ENCODE peak calls at places on chromosome 4, in seven cellular contexts. L is PC-3, R is endodermal cell, I is cardiac fibroblast, P is foreskin fibroblast, T is neural crest cell, V is brain microvascular endothelial cell. S is an unnamed sample.

GRCh38 chr4:45944000-45944399 is 179.9 kb downstream of the GABRG1 start:
- DNase-seq in L (peak), R (no peak), I (no peak), P (no peak), T (no peak), V (no peak), S (no peak)

GRCh38 chr4:158760866-158761265 is 8.0 kb upstream of the FNIP2 start:
- DNase-seq in L (no peak), R (no peak), I (peak), P (no peak), T (no peak), V (peak), S (no peak)

GRCh38 chr4:177696438-177696966 is 254.3 kb upstream of the AGA start:
- DNase-seq in L (peak), R (peak), I (no peak), P (no peak), T (no peak), V (no peak), S (peak)

GRCh38 chr4:138707746-138708145 is 307.8 kb upstream of the NOCT start:
- DNase-seq in L (no peak), R (no peak), I (peak), P (no peak), T (no peak), V (no peak), S (no peak)

GRCh38 chr4:38605794-38606586 is 58.0 kb upstream of the KLF3 start:
- DNase-seq in L (no peak), R (no peak), I (no peak), P (no peak), T (no peak), V (no peak), S (no peak)

GRCh38 chr4:81571105-81571504 is 99.4 kb upstream of the RASGEF1B start:
- DNase-seq in L (no peak), R (no peak), I (no peak), P (no peak), T (no peak), V (no peak), S (no peak)

GRCh38 chr4:106245176-106245575 is 70.8 kb downstream of the TBCK start:
- DNase-seq in L (peak), R (no peak), I (peak), P (no peak), T (no peak), V (no peak), S (no peak)

GRCh38 chr4:140195806-140196205 is 41.8 kb upstream of the MAML3 start:
- DNase-seq in L (no peak), R (no peak), I (no peak), P (no peak), T (no peak), V (no peak), S (no peak)

GRCh38 chr4:110287130-110287529 is 88.7 kb upstream of the ELOVL6 start:
- DNase-seq in L (peak), R (no peak), I (peak), P (peak), T (no peak), V (peak), S (no peak)

DNA sequence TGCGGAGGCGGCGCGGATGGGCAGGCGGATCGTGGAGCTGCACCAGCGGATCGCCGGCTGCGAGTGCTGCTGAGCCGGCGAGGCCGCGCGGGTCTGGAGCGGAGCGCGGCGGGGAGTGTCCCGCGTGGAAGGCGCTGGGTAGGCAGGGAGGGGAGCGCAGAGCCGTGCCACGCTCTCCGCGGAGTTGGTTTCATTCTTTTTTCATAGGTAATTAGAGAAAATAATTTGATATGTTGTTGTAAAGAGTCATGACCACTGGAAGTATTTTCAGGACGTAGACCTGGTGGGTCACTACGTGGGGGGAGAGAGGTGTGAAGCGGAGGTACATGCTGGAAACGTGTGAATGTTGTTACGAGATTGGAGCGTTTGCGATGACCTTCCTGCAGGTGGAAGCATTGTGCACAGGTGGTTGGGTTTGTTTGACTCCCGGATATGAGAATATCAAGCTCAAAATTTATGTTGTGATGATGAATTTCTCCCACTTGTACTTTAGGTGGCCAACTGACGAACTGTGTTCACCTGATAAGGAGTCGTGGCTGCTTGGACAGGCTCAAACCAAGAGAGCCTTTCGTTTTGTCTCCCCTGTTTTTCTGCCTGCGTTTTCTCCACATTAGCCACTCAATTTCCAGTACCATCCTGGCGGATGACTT is 19.1 kb upstream of the S100P start:
- DNase-seq in L (peak), R (peak), I (peak), P (no peak), T (no peak), V (peak), S (no peak)
- TF ChIP-seq CTCF in L (peak), R (peak), I (peak), P (peak), T (peak), V (peak), S (no peak)

GRCh38 chr4:19850909-19851308 is 400.8 kb upstream of the SLIT2 start:
- DNase-seq in L (peak), R (no peak), I (peak), P (peak), T (no peak), V (peak), S (no peak)
- TF ChIP-seq CTCF in L (peak), R (no peak), I (peak), P (peak), T (no peak), V (peak), S (no peak)

DNA sequence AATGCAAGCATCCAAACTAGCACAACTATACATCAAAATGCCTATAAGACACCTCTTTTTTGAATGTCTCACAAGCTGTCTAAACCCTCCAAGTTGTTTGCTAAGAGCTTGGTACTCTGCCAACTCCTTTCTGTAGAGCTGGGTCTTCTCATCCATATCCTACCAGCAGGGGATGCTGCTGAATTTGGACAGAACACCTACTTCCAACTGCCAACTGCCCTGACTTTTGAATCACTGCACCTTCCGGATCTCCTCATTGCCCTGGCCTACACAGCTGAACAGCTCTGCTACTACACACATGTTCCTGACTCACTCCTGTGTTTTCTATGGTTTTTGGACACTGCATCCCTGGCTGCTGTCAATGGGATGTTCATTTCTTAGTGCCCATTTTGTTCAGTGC is 18.7 kb downstream of the FAM184B start:
- DNase-seq in L (peak), R (no peak), I (peak), P (peak), T (no peak), V (no peak), S (no peak)
- TF ChIP-seq CTCF in L (peak), R (peak), I (peak), P (peak), T (no peak), V (peak), S (no peak)

GRCh38 chr4:53592686-53593641 is 1.7 kb upstream of the LNX1 start:
- DNase-seq in L (no peak), R (peak), I (peak), P (no peak), T (no peak), V (no peak), S (peak)

GRCh38 chr4:53592128-53592527 is 842 bp upstream of the LNX1 start:
- DNase-seq in L (no peak), R (peak), I (peak), P (no peak), T (no peak), V (no peak), S (no peak)

GRCh38 chr4:53589511-53589910 is 1.8 kb downstream of the LNX1 start:
- DNase-seq in L (no peak), R (no peak), I (no peak), P (no peak), T (no peak), V (no peak), S (no peak)

GRCh38 chr4:53593765-53594164 is 2.5 kb upstream of the LNX1 start:
- DNase-seq in L (no peak), R (no peak), I (no peak), P (no peak), T (no peak), V (no peak), S (no peak)

DNA sequence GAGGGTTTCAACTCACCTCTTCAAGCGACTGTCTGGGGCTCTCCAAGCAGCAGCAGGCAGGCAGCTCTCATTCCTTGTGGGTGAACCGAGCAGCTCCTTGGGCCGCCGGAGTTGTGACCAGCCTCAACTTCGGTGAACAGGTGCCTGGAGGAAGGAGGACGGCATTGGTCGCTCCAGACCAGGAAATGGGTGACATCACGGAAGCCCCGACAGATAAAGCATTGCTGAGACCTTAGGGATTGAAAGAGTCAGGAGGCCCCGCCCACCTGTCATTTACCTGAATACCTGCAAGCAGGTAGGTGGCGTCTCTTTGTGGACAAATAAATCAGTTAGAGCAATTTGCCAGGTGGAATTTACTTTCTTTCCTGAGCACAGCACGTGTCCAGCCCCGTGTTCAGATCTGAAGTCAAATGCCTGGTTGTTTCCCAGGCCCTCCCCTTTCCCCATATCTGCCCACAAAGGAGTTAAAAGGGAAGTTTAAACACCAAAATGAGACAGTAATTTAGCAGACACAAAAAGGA is at the start of gene LNX1:
- DNase-seq in L (peak), R (peak), I (no peak), P (no peak), T (no peak), V (no peak), S (peak)
- TF ChIP-seq CTCF in L (peak), R (peak), I (no peak), P (no peak), T (no peak), V (no peak), S (no peak)

GRCh38 chr4:126358041-126358440 is 1043.3 kb downstream of the FAT4 start:
- DNase-seq in L (no peak), R (no peak), I (no peak), P (no peak), T (no peak), V (no peak), S (no peak)

DNA sequence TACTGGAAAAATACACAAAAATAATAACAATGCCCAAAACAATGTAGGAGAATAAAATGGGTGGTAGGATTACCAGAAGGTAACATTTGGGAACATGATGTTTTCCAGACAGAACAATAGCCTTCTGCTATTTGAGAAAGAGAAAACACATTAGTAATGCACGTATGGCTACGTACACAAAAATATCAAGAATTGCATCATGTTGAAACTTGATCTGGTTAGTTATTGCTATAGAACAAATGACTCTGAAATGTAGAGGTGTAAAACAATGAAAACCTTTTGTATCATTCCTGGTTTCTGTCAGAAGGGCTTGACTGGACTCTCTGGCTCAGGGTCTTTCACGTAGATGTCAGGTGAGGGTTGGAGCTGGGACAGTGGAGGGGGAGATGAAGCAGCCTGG is 1040.0 kb downstream of the FAT4 start:
- DNase-seq in L (peak), R (no peak), I (peak), P (no peak), T (no peak), V (no peak), S (no peak)
- TF ChIP-seq CTCF in L (no peak), R (no peak), I (no peak), P (no peak), T (no peak), V (no peak), S (no peak)

DNA sequence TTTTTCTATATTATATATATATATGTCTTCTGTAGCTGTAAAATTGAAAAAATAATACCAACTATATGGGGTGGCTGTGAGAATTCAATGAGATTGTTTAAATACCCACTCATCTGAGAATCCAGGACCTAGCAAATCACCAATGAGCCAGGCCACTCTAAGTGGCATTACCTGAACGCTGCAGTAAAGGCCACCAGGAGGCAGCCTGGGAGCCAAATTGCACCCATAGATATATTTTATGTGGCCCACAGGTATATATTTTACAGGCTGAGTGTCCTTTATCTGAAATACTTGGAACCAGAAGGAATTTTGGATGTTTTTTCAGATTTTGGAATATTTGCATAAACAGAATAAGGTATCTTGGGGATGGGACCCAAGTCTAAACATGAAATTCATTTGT is 58.2 kb upstream of the C4orf50 start:
- DNase-seq in L (peak), R (peak), I (no peak), P (no peak), T (no peak), V (no peak), S (peak)
- TF ChIP-seq CTCF in L (peak), R (peak), I (no peak), P (no peak), T (peak), V (no peak), S (peak)

GRCh38 chr4:23365086-23365485 is 524.8 kb downstream of the PPARGC1A start:
- DNase-seq in L (no peak), R (no peak), I (no peak), P (no peak), T (no peak), V (no peak), S (no peak)

GRCh38 chr4:23364167-23364566 is 525.7 kb downstream of the PPARGC1A start:
- DNase-seq in L (no peak), R (no peak), I (no peak), P (no peak), T (no peak), V (no peak), S (no peak)

GRCh38 chr4:23369331-23369730 is 520.5 kb downstream of the PPARGC1A start:
- DNase-seq in L (no peak), R (peak), I (no peak), P (no peak), T (no peak), V (no peak), S (peak)

GRCh38 chr4:23366207-23366906 is 523.5 kb downstream of the PPARGC1A start:
- DNase-seq in L (no peak), R (no peak), I (no peak), P (no peak), T (no peak), V (no peak), S (no peak)

DNA sequence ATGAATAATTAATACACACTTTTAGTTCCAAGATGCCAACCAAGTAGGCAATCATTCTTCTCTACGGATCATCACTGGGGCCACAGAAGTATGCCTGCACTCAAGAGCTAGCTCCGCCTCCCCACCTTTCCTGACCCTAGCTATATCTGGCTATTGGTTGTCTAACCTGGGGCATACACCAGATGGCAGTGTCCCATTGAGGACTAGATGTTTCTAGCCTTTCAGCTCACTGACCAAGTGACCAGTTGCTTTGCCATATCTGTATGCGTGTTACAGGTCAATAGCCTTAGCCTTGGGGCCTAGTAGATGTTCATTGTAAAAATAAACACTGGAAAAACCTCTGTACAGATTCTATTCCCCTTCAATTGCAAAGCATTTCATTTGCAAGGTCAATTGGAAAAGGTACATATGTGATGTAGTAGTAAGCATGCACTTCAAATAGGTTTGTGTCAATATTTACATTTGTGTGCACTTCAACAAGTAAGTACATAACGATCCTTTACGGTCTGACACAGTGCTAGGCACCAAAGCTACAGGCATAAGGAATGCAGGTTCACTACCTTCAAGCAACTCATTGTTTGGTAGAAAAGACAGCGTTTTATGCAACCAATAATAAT is 521.7 kb downstream of the PPARGC1A start:
- DNase-seq in L (peak), R (peak), I (no peak), P (no peak), T (no peak), V (no peak), S (peak)
- TF ChIP-seq CTCF in L (peak), R (peak), I (no peak), P (no peak), T (peak), V (peak), S (peak)

GRCh38 chr4:121227254-121227867 is 63.2 kb upstream of the TNIP3 start:
- DNase-seq in L (peak), R (no peak), I (no peak), P (no peak), T (no peak), V (no peak), S (no peak)
- TF ChIP-seq CTCF in L (no peak), R (peak), I (no peak), P (no peak), T (no peak), V (no peak), S (no peak)

DNA sequence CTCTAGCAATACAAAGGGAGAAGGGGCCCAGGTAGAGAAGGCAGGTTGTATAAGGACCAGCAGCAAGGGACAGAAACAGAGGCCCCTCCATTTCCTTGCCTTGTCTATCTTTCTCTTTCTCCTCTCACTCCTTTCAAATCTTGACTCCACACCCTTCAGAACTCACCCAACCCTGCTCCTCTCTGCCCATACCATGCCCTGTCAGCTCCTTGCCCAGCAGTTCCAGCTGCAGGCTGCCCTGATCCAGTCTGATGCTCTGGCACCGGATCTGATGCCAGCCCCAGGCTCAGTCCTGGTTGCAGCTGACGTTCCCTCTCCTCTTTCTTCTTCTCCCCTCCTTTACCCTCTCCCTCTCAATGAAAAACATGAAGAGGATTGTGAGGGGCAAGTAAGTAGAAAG is 291.2 kb downstream of the FBXW7 start:
- DNase-seq in L (no peak), R (no peak), I (no peak), P (no peak), T (no peak), V (no peak), S (no peak)
- TF ChIP-seq CTCF in L (no peak), R (no peak), I (no peak), P (no peak), T (no peak), V (no peak), S (no peak)

GRCh38 chr4:150297861-150298474 is 219.7 kb downstream of the DCLK2 start:
- DNase-seq in L (peak), R (peak), I (peak), P (peak), T (peak), V (peak), S (peak)
- TF ChIP-seq CTCF in L (peak), R (peak), I (peak), P (peak), T (peak), V (peak), S (peak)

S was measured in WTC11.